ENCODE peak calls at places on chromosome 21, in six cellular contexts. B is HCT116, T is cardiac muscle cell, V is left lung, Y is hepatocyte, L is breast epithelium. X is an unnamed sample.

GRCh38 chr21:35525443-35525842 is 476.3 kb upstream of the RUNX1 start:
- DNase-seq in B (peak), T (no peak), V (no peak), Y (no peak), L (no peak), X (no peak)

GRCh38 chr21:16124397-16125130 is 394.8 kb downstream of the USP25 start:
- DNase-seq in B (no peak), T (peak), V (no peak), Y (peak), L (no peak), X (no peak)

GRCh38 chr21:36171741-36172331 is 15.2 kb downstream of the DOP1B start:
- DNase-seq in B (no peak), T (no peak), V (no peak), Y (no peak), L (no peak), X (peak)

GRCh38 chr21:35323947-35324346 is 274.8 kb upstream of the RUNX1 start:
- DNase-seq in B (no peak), T (peak), V (no peak), Y (peak), L (no peak), X (no peak)

GRCh38 chr21:37245151-37245550 is 22.0 kb downstream of the VPS26C start:
- DNase-seq in B (no peak), T (no peak), V (no peak), Y (no peak), L (no peak), X (no peak)

GRCh38 chr21:25369524-25370300 is 237.6 kb downstream of the MRPL39 start:
- DNase-seq in B (no peak), T (peak), V (no peak), Y (no peak), L (no peak), X (no peak)

GRCh38 chr21:36852293-36852692 is 114.2 kb downstream of the HLCS start:
- DNase-seq in B (no peak), T (no peak), V (no peak), Y (no peak), L (no peak), X (no peak)

GRCh38 chr21:39958731-39959130 is 91.5 kb downstream of the PCP4 start:
- DNase-seq in B (no peak), T (no peak), V (no peak), Y (no peak), L (no peak), X (no peak)

GRCh38 chr21:16072692-16073091 is 342.9 kb downstream of the USP25 start:
- DNase-seq in B (no peak), T (peak), V (no peak), Y (peak), L (no peak), X (no peak)

DNA sequence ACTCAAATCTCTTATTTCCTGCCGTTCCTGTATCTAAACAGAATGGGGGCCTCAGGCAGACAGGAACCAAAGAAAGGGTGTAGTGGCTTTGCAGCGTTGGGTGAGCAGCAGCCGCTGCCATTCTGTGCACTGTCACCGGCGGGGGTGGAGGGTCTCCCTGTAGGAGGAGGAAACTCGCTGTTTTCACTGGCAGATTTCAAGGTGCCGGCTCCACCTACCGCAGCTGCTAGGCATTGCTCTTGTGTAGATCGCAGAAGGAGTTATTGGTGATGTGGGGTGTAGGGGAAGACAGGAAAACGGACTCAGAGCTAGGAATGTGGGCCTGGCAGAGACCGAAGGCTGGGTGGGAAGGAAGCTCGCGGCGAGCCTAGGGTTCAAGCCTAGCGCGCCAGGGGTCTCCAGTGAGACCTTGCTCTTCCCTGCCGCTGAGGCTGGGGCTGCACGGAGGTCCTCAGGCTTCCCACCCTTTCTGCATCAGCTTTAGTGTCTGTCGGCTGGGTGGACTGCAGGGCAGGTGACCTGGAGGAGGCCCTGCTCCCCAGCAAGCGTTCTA is 20.8 kb downstream of the ATP5PO start:
- DNase-seq in B (peak), T (peak), V (peak), Y (peak), L (peak), X (peak)
- H3K4me3 ChIP-seq in B (no peak), T (no peak), V (no peak), Y (peak), L (peak), X (no peak)

GRCh38 chr21:23130308-23130707 is 2132.1 kb downstream of the NCAM2 start:
- DNase-seq in B (no peak), T (no peak), V (no peak), Y (no peak), L (no peak), X (no peak)

GRCh38 chr21:23127973-23128372 is 2129.8 kb downstream of the NCAM2 start:
- DNase-seq in B (no peak), T (no peak), V (no peak), Y (no peak), L (no peak), X (peak)

GRCh38 chr21:23131177-23131576 is 2133.0 kb downstream of the NCAM2 start:
- DNase-seq in B (no peak), T (no peak), V (no peak), Y (no peak), L (no peak), X (peak)
- TF ChIP-seq CTCF in B (no peak), T (no peak), V (no peak), Y (peak), L (no peak), X (peak)

GRCh38 chr21:27841084-27841483 is 874.2 kb upstream of the ADAMTS5 start:
- DNase-seq in B (no peak), T (no peak), V (no peak), Y (no peak), L (no peak), X (no peak)

GRCh38 chr21:27840273-27840672 is 873.4 kb upstream of the ADAMTS5 start:
- DNase-seq in B (no peak), T (no peak), V (no peak), Y (no peak), L (no peak), X (no peak)

GRCh38 chr21:27839512-27840115 is 872.7 kb upstream of the ADAMTS5 start:
- DNase-seq in B (no peak), T (no peak), V (no peak), Y (no peak), L (no peak), X (no peak)

GRCh38 chr21:27838585-27838984 is 871.7 kb upstream of the ADAMTS5 start:
- DNase-seq in B (no peak), T (no peak), V (no peak), Y (no peak), L (no peak), X (no peak)

DNA sequence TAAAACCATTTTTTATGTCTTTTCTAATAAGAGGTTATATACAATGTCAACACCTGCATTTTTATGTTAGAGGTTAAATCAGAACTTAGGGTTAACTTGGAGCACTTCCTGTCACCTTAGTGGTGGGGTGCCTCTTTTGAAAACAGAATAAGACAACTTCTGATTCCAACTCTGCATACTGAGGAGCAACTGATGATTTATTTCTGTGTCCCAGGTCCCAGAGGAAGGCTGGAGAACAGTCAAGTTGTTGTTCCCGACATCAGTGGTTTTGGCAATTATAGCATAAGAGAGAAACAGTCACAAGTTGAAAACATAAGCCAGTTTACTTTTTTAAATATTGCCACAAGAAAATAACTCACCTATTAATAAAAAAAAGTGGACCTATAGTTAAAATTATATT is 871.0 kb upstream of the ADAMTS5 start:
- DNase-seq in B (no peak), T (no peak), V (no peak), Y (no peak), L (no peak), X (no peak)
- H3K27ac ChIP-seq in B (no peak), T (no peak), V (no peak), Y (no peak), L (no peak), X (no peak)

DNA sequence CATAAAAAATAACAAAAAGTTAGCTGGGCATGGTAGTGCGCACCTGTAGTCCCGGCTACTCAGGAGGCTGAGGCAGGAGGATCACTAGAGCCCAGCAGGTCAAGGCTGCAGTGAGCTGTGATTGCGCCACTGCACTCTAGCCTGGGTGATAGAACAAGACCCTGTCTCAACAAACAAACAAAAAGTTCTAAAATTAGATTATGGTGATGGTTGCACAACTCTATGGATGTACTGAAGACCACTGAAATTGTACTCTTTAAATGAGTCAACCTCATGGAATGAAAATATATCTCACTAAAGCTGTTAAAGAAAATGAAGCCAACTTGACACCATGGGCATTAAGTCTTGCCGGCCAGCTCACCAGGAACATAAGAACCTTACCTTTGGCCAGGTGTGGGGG is 9.1 kb downstream of the MRAP start:
- DNase-seq in B (no peak), T (peak), V (no peak), Y (no peak), L (no peak), X (no peak)
- H3K4me3 ChIP-seq in B (no peak), T (no peak), V (no peak), Y (no peak), L (no peak), X (no peak)

GRCh38 chr21:31213787-31214186 is 130.3 kb downstream of the TIAM1 start:
- DNase-seq in B (no peak), T (no peak), V (no peak), Y (no peak), L (no peak), X (no peak)
- TF ChIP-seq CTCF in B (peak), T (no peak), V (no peak), Y (no peak), L (no peak), X (no peak)

GRCh38 chr21:44353200-44353970 is at the start of gene TRPM2:
- DNase-seq in B (no peak), T (peak), V (peak), Y (no peak), L (no peak), X (no peak)
- H3K27ac ChIP-seq in B (no peak), T (no peak), V (peak), Y (no peak), L (no peak), X (no peak)

GRCh38 chr21:45534591-45535331 is 7.5 kb downstream of the SLC19A1 start:
- DNase-seq in B (no peak), T (peak), V (peak), Y (peak), L (no peak), X (peak)
- H3K4me3 ChIP-seq in B (no peak), T (no peak), V (no peak), Y (no peak), L (no peak), X (no peak)

GRCh38 chr21:23398726-23399125 is 2208.6 kb downstream of the MRPL39 start:
- DNase-seq in B (no peak), T (no peak), V (no peak), Y (no peak), L (no peak), X (peak)

GRCh38 chr21:23394458-23394857 is 2212.8 kb downstream of the MRPL39 start:
- DNase-seq in B (no peak), T (no peak), V (no peak), Y (no peak), L (no peak), X (no peak)
- TF ChIP-seq CTCF in B (no peak), T (no peak), V (no peak), Y (no peak), L (no peak), X (no peak)